ENCODE peak calls at places on chromosome 14, in nine cellular contexts. V is T-cell, N is H1, I is G401, Q is heart right ventricle, L is putamen, S is NCI-H1092 treated with DMSO at 0.1 percent for 48 hours, G is head of caudate nucleus, B is GF-D8. H is an unnamed sample.

GRCh38 chr14:34087556-34087955 is 136.7 kb upstream of the EGLN3 start:
- DNase-seq in V (no peak), N (no peak), I (no peak), Q (no peak), L (no peak), S (no peak), G (no peak), B (no peak), H (no peak)

GRCh38 chr14:73295198-73295796 is 58.0 kb downstream of the PAPLN start:
- DNase-seq in V (no peak), N (no peak), I (peak), Q (no peak), L (no peak), S (peak), G (no peak), B (no peak), H (peak)

GRCh38 chr14:76050797-76051392 is 65.3 kb downstream of the IFT43 start:
- DNase-seq in V (peak), N (peak), I (peak), Q (no peak), L (peak), S (peak), G (peak), B (no peak), H (peak)

GRCh38 chr14:89206426-89206825 is 210.6 kb downstream of the FOXN3 start:
- DNase-seq in V (no peak), N (no peak), I (no peak), Q (no peak), L (no peak), S (no peak), G (no peak), B (no peak), H (no peak)

GRCh38 chr14:100375963-100376735 is 53.0 kb downstream of the SLC25A47 start:
- DNase-seq in V (peak), N (peak), I (peak), Q (peak), L (peak), S (peak), G (peak), B (peak), H (peak)

GRCh38 chr14:55332654-55333570 is 61.7 kb downstream of the FBXO34 start:
- DNase-seq in V (no peak), N (no peak), I (no peak), Q (no peak), L (no peak), S (no peak), G (no peak), B (no peak), H (no peak)

GRCh38 chr14:60302663-60303062 is 53.6 kb downstream of the PPM1A start:
- DNase-seq in V (no peak), N (no peak), I (no peak), Q (no peak), L (no peak), S (no peak), G (no peak), B (no peak), H (no peak)

GRCh38 chr14:64114166-64114565 is 180.0 kb downstream of the ESR2 start:
- DNase-seq in V (no peak), N (no peak), I (no peak), Q (no peak), L (no peak), S (no peak), G (no peak), B (no peak), H (no peak)

GRCh38 chr14:95237121-95237876 is 80.0 kb upstream of the DICER1 start:
- DNase-seq in V (no peak), N (no peak), I (no peak), Q (no peak), L (no peak), S (no peak), G (no peak), B (no peak), H (no peak)

GRCh38 chr14:98684486-98684885 is 587.5 kb downstream of the BCL11B start:
- DNase-seq in V (no peak), N (no peak), I (no peak), Q (no peak), L (no peak), S (no peak), G (no peak), B (no peak), H (no peak)

GRCh38 chr14:23351681-23352505 is 794 bp downstream of the SLC22A17 start:
- DNase-seq in V (no peak), N (peak), I (peak), Q (peak), L (peak), S (peak), G (peak), B (no peak), H (no peak)

GRCh38 chr14:32932302-32932920 is 6.3 kb upstream of the NPAS3 start:
- DNase-seq in V (no peak), N (peak), I (no peak), Q (no peak), L (no peak), S (no peak), G (no peak), B (no peak), H (peak)

GRCh38 chr14:32692441-32692840 is 246.2 kb upstream of the NPAS3 start:
- DNase-seq in V (no peak), N (no peak), I (no peak), Q (no peak), L (no peak), S (no peak), G (no peak), B (no peak), H (no peak)

GRCh38 chr14:90645842-90646443 is 170.3 kb downstream of the TTC7B start:
- DNase-seq in V (no peak), N (peak), I (no peak), Q (no peak), L (no peak), S (no peak), G (peak), B (no peak), H (no peak)

GRCh38 chr14:22535916-22536315 is 53.1 kb downstream of the DAD1 start:
- DNase-seq in V (no peak), N (no peak), I (no peak), Q (no peak), L (no peak), S (no peak), G (no peak), B (no peak), H (no peak)

GRCh38 chr14:65478596-65478995 is 66.1 kb downstream of the FUT8 start:
- DNase-seq in V (no peak), N (no peak), I (no peak), Q (no peak), L (no peak), S (no peak), G (no peak), B (no peak), H (no peak)

GRCh38 chr14:33617154-33617553 is 333.7 kb downstream of the EGLN3 start:
- DNase-seq in V (no peak), N (no peak), I (no peak), Q (no peak), L (no peak), S (peak), G (no peak), B (no peak), H (no peak)

GRCh38 chr14:99348816-99349609 is 77.0 kb upstream of the BCL11B start:
- DNase-seq in V (no peak), N (no peak), I (peak), Q (no peak), L (peak), S (no peak), G (peak), B (no peak), H (no peak)

GRCh38 chr14:24734917-24735500 is 101.0 kb upstream of the GZMB start:
- DNase-seq in V (no peak), N (no peak), I (peak), Q (no peak), L (peak), S (peak), G (peak), B (no peak), H (peak)

GRCh38 chr14:78131201-78131600 is 39.0 kb upstream of the NRXN3 start:
- DNase-seq in V (no peak), N (no peak), I (no peak), Q (no peak), L (no peak), S (no peak), G (no peak), B (no peak), H (no peak)

GRCh38 chr14:28777773-28778606 is 11.4 kb downstream of the FOXG1 start:
- DNase-seq in V (no peak), N (no peak), I (no peak), Q (no peak), L (no peak), S (no peak), G (peak), B (no peak), H (no peak)

GRCh38 chr14:77303417-77304156 is 17.1 kb downstream of the POMT2 start:
- DNase-seq in V (no peak), N (no peak), I (no peak), Q (no peak), L (peak), S (no peak), G (peak), B (no peak), H (peak)

GRCh38 chr14:22981090-22982012 is 1.0 kb downstream of the AJUBA start:
- DNase-seq in V (no peak), N (peak), I (no peak), Q (peak), L (no peak), S (no peak), G (no peak), B (no peak), H (no peak)

GRCh38 chr14:66000771-66001170 is 485.4 kb upstream of the CCDC196 start:
- DNase-seq in V (no peak), N (no peak), I (no peak), Q (no peak), L (no peak), S (no peak), G (no peak), B (no peak), H (no peak)

GRCh38 chr14:50061664-50062437 is 54.5 kb downstream of the VCPKMT start:
- DNase-seq in V (peak), N (no peak), I (no peak), Q (no peak), L (no peak), S (no peak), G (no peak), B (peak), H (peak)

GRCh38 chr14:100028990-100029677 is 36.1 kb upstream of the EVL start:
- DNase-seq in V (no peak), N (no peak), I (no peak), Q (no peak), L (no peak), S (no peak), G (no peak), B (no peak), H (no peak)

H was measured in pons.